ENCODE peak calls at places on chromosomes 16 and 17, in eight cellular contexts. Z, H, I, F, S, R, K and A are unnamed samples.
A peak's percentile ranks its signal among the peaks of the same experiment; 100 is the strongest.

GRCh38 chr17:4136373-4136772 is 6.5 kb downstream of the ZZEF1 start:
- DNase-seq in Z (no peak), H (peak; percentile 18), I (no peak), F (no peak), S (no peak), R (peak; percentile 28), K (peak; percentile 61), A (no peak)

GRCh38 chr17:74408262-74408661 is 23.6 kb upstream of the GPRC5C start:
- DNase-seq in Z (no peak), H (no peak), I (peak; percentile 66), F (peak; percentile 8), S (no peak), R (no peak), K (no peak), A (no peak)

GRCh38 chr16:20866161-20866772 is 33.9 kb downstream of the DCUN1D3 start:
- DNase-seq in Z (peak; percentile 58), H (peak; percentile 92), I (peak; percentile 87), F (peak; percentile 81), S (no peak), R (peak; percentile 66), K (peak; percentile 76), A (peak; percentile 81)

GRCh38 chr17:17141860-17142552 is 64.1 kb downstream of the PLD6 start:
- DNase-seq in Z (no peak), H (peak; percentile 87), I (peak; percentile 71), F (peak; percentile 56), S (peak; percentile 79), R (no peak), K (no peak), A (no peak)

GRCh38 chr16:67542464-67542863 is 13.8 kb downstream of the RIPOR1 start:
- DNase-seq in Z (no peak), H (peak; percentile 80), I (peak; percentile 83), F (peak; percentile 70), S (peak; percentile 32), R (no peak), K (peak; percentile 75), A (no peak)

GRCh38 chr16:58843675-58844074 is 109.6 kb upstream of the GOT2 start:
- DNase-seq in Z (peak; percentile 7), H (peak; percentile 39), I (peak; percentile 7), F (peak; percentile 49), S (peak; percentile 52), R (no peak), K (no peak), A (peak; percentile 3)

GRCh38 chr17:50354776-50355175 is 8.8 kb downstream of the XYLT2 start:
- DNase-seq in Z (no peak), H (no peak), I (no peak), F (no peak), S (no peak), R (no peak), K (no peak), A (no peak)

GRCh38 chr16:48445782-48446533 is 60.7 kb upstream of the SIAH1 start:
- DNase-seq in Z (no peak), H (no peak), I (no peak), F (no peak), S (no peak), R (no peak), K (no peak), A (no peak)

GRCh38 chr16:1466968-1467521 is 7.8 kb downstream of the CLCN7 start:
- DNase-seq in Z (no peak), H (peak; percentile 21), I (no peak), F (no peak), S (no peak), R (no peak), K (no peak), A (no peak)

GRCh38 chr16:75258807-75259141 is 7.3 kb upstream of the BCAR1 start:
- DNase-seq in Z (no peak), H (no peak), I (no peak), F (no peak), S (no peak), R (peak; percentile 1), K (peak; percentile 44), A (no peak)

GRCh38 chr17:82831818-82832200 is 8.0 kb downstream of the ZNF750 start:
- DNase-seq in Z (no peak), H (no peak), I (no peak), F (no peak), S (no peak), R (no peak), K (no peak), A (no peak)

GRCh38 chr16:9092282-9092962 is 978 bp downstream of the HAPSTR1 start:
- DNase-seq in Z (no peak), H (peak; percentile 57), I (no peak), F (no peak), S (peak; percentile 66), R (no peak), K (peak; percentile 65), A (no peak)

GRCh38 chr17:81513669-81514484 is 1.3 kb upstream of the ACTG1 start:
- DNase-seq in Z (peak; percentile 38), H (peak; percentile 91), I (peak; percentile 83), F (peak; percentile 72), S (peak; percentile 84), R (no peak), K (peak; percentile 81), A (no peak)

GRCh38 chr17:74529243-74529642 is 2.0 kb downstream of the CD300LB start:
- DNase-seq in Z (no peak), H (no peak), I (no peak), F (no peak), S (no peak), R (no peak), K (peak; percentile 35), A (no peak)

GRCh38 chr17:29929006-29929543 is 953 bp downstream of the SSH2 start:
- DNase-seq in Z (no peak), H (peak; percentile 60), I (no peak), F (peak; percentile 21), S (peak; percentile 70), R (no peak), K (no peak), A (no peak)

GRCh38 chr17:34412965-34413441 is 50.0 kb upstream of the CCL1 start:
- DNase-seq in Z (peak; percentile 25), H (no peak), I (peak; percentile 25), F (peak; percentile 44), S (no peak), R (no peak), K (no peak), A (no peak)

GRCh38 chr17:80168371-80168770 is 1.5 kb upstream of the CARD14 start:
- DNase-seq in Z (no peak), H (no peak), I (peak; percentile 46), F (no peak), S (no peak), R (no peak), K (no peak), A (no peak)

GRCh38 chr17:61700252-61700651 is 109.2 kb upstream of the NACA2 start:
- DNase-seq in Z (no peak), H (peak; percentile 4), I (no peak), F (peak; percentile 13), S (no peak), R (no peak), K (no peak), A (no peak)

GRCh38 chr17:35002876-35003551 is 22.7 kb downstream of the LIG3 start:
- DNase-seq in Z (no peak), H (peak; percentile 22), I (peak; percentile 66), F (peak; percentile 69), S (no peak), R (no peak), K (no peak), A (no peak)

GRCh38 chr17:44827863-44828262 is 2.2 kb downstream of the GJC1 start:
- DNase-seq in Z (no peak), H (peak; percentile 73), I (no peak), F (no peak), S (no peak), R (no peak), K (no peak), A (no peak)
- H3K4me3 ChIP-seq in Z (peak overlapping the region; percentile 83), H (peak overlapping the region; percentile 87), I (peak overlapping the region; percentile 78), F (peak overlapping the region; percentile 91), S (peak overlapping the region; percentile 75), R (no peak overlapping the region), K (no peak overlapping the region), A (peak overlapping the region; percentile 92)

GRCh38 chr17:77177002-77177401 is 36.2 kb downstream of the SEC14L1 start:
- DNase-seq in Z (no peak), H (no peak), I (no peak), F (no peak), S (no peak), R (no peak), K (no peak), A (no peak)

GRCh38 chr17:77178586-77178985 is 37.8 kb downstream of the SEC14L1 start:
- DNase-seq in Z (no peak), H (no peak), I (no peak), F (no peak), S (no peak), R (no peak), K (no peak), A (no peak)

GRCh38 chr17:77173104-77173503 is 32.3 kb downstream of the SEC14L1 start:
- DNase-seq in Z (no peak), H (no peak), I (no peak), F (no peak), S (no peak), R (no peak), K (no peak), A (no peak)

GRCh38 chr17:77178050-77178449 is 37.3 kb downstream of the SEC14L1 start:
- DNase-seq in Z (no peak), H (no peak), I (no peak), F (no peak), S (no peak), R (no peak), K (no peak), A (no peak)

GRCh38 chr17:77174928-77175720 is 34.4 kb downstream of the SEC14L1 start:
- DNase-seq in Z (no peak), H (no peak), I (peak; percentile 39), F (no peak), S (no peak), R (no peak), K (no peak), A (no peak)
- H3K4me3 ChIP-seq in Z (no peak overlapping the region), H (no peak overlapping the region), I (no peak overlapping the region), F (no peak overlapping the region), S (no peak overlapping the region), R (no peak overlapping the region), K (no peak overlapping the region), A (no peak overlapping the region)

GRCh38 chr16:87848676-87849345 is 20.5 kb downstream of the SLC7A5 start:
- DNase-seq in Z (no peak), H (no peak), I (no peak), F (no peak), S (no peak), R (no peak), K (no peak), A (no peak)

GRCh38 chr16:87849419-87850008 is 19.8 kb downstream of the SLC7A5 start:
- DNase-seq in Z (no peak), H (no peak), I (no peak), F (no peak), S (no peak), R (no peak), K (no peak), A (no peak)

GRCh38 chr16:87851601-87852000 is 17.7 kb downstream of the SLC7A5 start:
- DNase-seq in Z (no peak), H (no peak), I (no peak), F (no peak), S (no peak), R (no peak), K (no peak), A (no peak)

GRCh38 chr16:87850009-87851006 is 19.0 kb downstream of the SLC7A5 start:
- DNase-seq in Z (no peak), H (peak; percentile 62), I (peak; percentile 58), F (peak; percentile 49), S (peak; percentile 82), R (no peak), K (peak; percentile 71), A (no peak)

GRCh38 chr16:87851141-87851587 is 18.1 kb downstream of the SLC7A5 start:
- DNase-seq in Z (no peak), H (no peak), I (no peak), F (no peak), S (no peak), R (no peak), K (no peak), A (no peak)
- H3K4me3 ChIP-seq in Z (no peak overlapping the region), H (no peak overlapping the region), I (no peak overlapping the region), F (no peak overlapping the region), S (no peak overlapping the region), R (no peak overlapping the region), K (no peak overlapping the region), A (no peak overlapping the region)

GRCh38 chr17:65743313-65743665 is 181.8 kb upstream of the AXIN2 start:
- DNase-seq in Z (no peak), H (peak; percentile 44), I (peak; percentile 48), F (peak; percentile 53), S (no peak), R (no peak), K (no peak), A (no peak)
- H3K4me3 ChIP-seq in Z (no peak overlapping the region), H (no peak overlapping the region), I (no peak overlapping the region), F (no peak overlapping the region), S (no peak overlapping the region), R (no peak overlapping the region), K (no peak overlapping the region), A (no peak overlapping the region)